ENCODE peak calls at places on chromosomes 2 and 18, in six cellular contexts. One of them, this sample, is unnamed.

GRCh38 chr2:84849271-84849952 is 31.5 kb downstream of the TRABD2A start:
- DNase-seq in GM23338: no peak
- DNase-seq in sigmoid colon: no peak
- DNase-seq in SK-N-SH: no peak
- DNase-seq in esophagus muscularis mucosa: no peak
- DNase-seq in suprapubic skin: no peak
- DNase-seq in this sample: no peak

GRCh38 chr2:174699993-174700766 is 64.1 kb downstream of the CHRNA1 start:
- DNase-seq in GM23338: peak; percentile 72
- DNase-seq in sigmoid colon: no peak
- DNase-seq in SK-N-SH: peak; percentile 69
- DNase-seq in esophagus muscularis mucosa: no peak
- DNase-seq in suprapubic skin: no peak
- DNase-seq in this sample: no peak

GRCh38 chr2:11222845-11223244 is 67.6 kb downstream of the SLC66A3 start:
- DNase-seq in GM23338: no peak
- DNase-seq in sigmoid colon: no peak
- DNase-seq in SK-N-SH: no peak
- DNase-seq in esophagus muscularis mucosa: no peak
- DNase-seq in suprapubic skin: no peak
- DNase-seq in this sample: no peak

GRCh38 chr2:142874293-142874814 is 3.1 kb upstream of the KYNU start:
- DNase-seq in GM23338: no peak
- DNase-seq in sigmoid colon: no peak
- DNase-seq in SK-N-SH: no peak
- DNase-seq in esophagus muscularis mucosa: no peak
- DNase-seq in suprapubic skin: peak; percentile 75
- DNase-seq in this sample: no peak

GRCh38 chr18:5512191-5512590 is 31.6 kb downstream of the EPB41L3 start:
- DNase-seq in GM23338: peak; percentile 29
- DNase-seq in sigmoid colon: no peak
- DNase-seq in SK-N-SH: no peak
- DNase-seq in esophagus muscularis mucosa: no peak
- DNase-seq in suprapubic skin: no peak
- DNase-seq in this sample: no peak

GRCh38 chr2:157875720-157876065 is 437 bp downstream of the ACVR1 start:
- DNase-seq in GM23338: peak; percentile 63
- DNase-seq in sigmoid colon: peak; percentile 75
- DNase-seq in SK-N-SH: no peak
- DNase-seq in esophagus muscularis mucosa: no peak
- DNase-seq in suprapubic skin: peak; percentile 66
- DNase-seq in this sample: peak; percentile 92

GRCh38 chr2:202044777-202045176 is 11.1 kb downstream of the FZD7 start:
- DNase-seq in GM23338: no peak
- DNase-seq in sigmoid colon: no peak
- DNase-seq in SK-N-SH: no peak
- DNase-seq in esophagus muscularis mucosa: no peak
- DNase-seq in suprapubic skin: no peak
- DNase-seq in this sample: no peak

GRCh38 chr2:8424997-8425900 is 256.6 kb upstream of the ID2 start:
- DNase-seq in GM23338: no peak
- DNase-seq in sigmoid colon: peak; percentile 44
- DNase-seq in SK-N-SH: no peak
- DNase-seq in esophagus muscularis mucosa: no peak
- DNase-seq in suprapubic skin: no peak
- DNase-seq in this sample: no peak

GRCh38 chr2:10058251-10059015 is 15.1 kb downstream of the KLF11 start:
- DNase-seq in GM23338: peak; percentile 28
- DNase-seq in sigmoid colon: no peak
- DNase-seq in SK-N-SH: no peak
- DNase-seq in esophagus muscularis mucosa: no peak
- DNase-seq in suprapubic skin: no peak
- DNase-seq in this sample: peak; percentile 65

GRCh38 chr2:220904015-220904414 is 668.1 kb downstream of the EPHA4 start:
- DNase-seq in GM23338: peak; percentile 19
- DNase-seq in sigmoid colon: no peak
- DNase-seq in SK-N-SH: no peak
- DNase-seq in esophagus muscularis mucosa: no peak
- DNase-seq in suprapubic skin: no peak
- DNase-seq in this sample: no peak

GRCh38 chr18:8218263-8218662 is 391.0 kb upstream of the RAB12 start:
- DNase-seq in GM23338: peak; percentile 37
- DNase-seq in sigmoid colon: no peak
- DNase-seq in SK-N-SH: no peak
- DNase-seq in esophagus muscularis mucosa: no peak
- DNase-seq in suprapubic skin: no peak
- DNase-seq in this sample: no peak

GRCh38 chr2:13545320-13545719 is 828.6 kb downstream of the TRIB2 start:
- DNase-seq in GM23338: no peak
- DNase-seq in sigmoid colon: no peak
- DNase-seq in SK-N-SH: no peak
- DNase-seq in esophagus muscularis mucosa: no peak
- DNase-seq in suprapubic skin: no peak
- DNase-seq in this sample: no peak

GRCh38 chr18:22604986-22605421 is 187.3 kb upstream of the CTAGE1 start:
- DNase-seq in GM23338: no peak
- DNase-seq in sigmoid colon: no peak
- DNase-seq in SK-N-SH: no peak
- DNase-seq in esophagus muscularis mucosa: no peak
- DNase-seq in suprapubic skin: no peak
- DNase-seq in this sample: no peak

GRCh38 chr2:96493072-96493471 is 12.1 kb downstream of the NEURL3 start:
- DNase-seq in GM23338: peak; percentile 51
- DNase-seq in sigmoid colon: no peak
- DNase-seq in SK-N-SH: no peak
- DNase-seq in esophagus muscularis mucosa: no peak
- DNase-seq in suprapubic skin: no peak
- DNase-seq in this sample: no peak

GRCh38 chr2:63057249-63058148 is 6.9 kb downstream of the OTX1 start:
- DNase-seq in GM23338: peak; percentile 37
- DNase-seq in sigmoid colon: no peak
- DNase-seq in SK-N-SH: peak; percentile 27
- DNase-seq in esophagus muscularis mucosa: peak; percentile 42
- DNase-seq in suprapubic skin: no peak
- DNase-seq in this sample: no peak

GRCh38 chr2:118421648-118422047 is 333.4 kb downstream of the INSIG2 start:
- DNase-seq in GM23338: no peak
- DNase-seq in sigmoid colon: no peak
- DNase-seq in SK-N-SH: no peak
- DNase-seq in esophagus muscularis mucosa: no peak
- DNase-seq in suprapubic skin: no peak
- DNase-seq in this sample: no peak

GRCh38 chr18:28794459-28795245 is 617.7 kb upstream of the CDH2 start:
- DNase-seq in GM23338: no peak
- DNase-seq in sigmoid colon: no peak
- DNase-seq in SK-N-SH: no peak
- DNase-seq in esophagus muscularis mucosa: no peak
- DNase-seq in suprapubic skin: no peak
- DNase-seq in this sample: no peak

GRCh38 chr2:179751184-179751809 is 110.1 kb downstream of the ZNF385B start:
- DNase-seq in GM23338: peak; percentile 42
- DNase-seq in sigmoid colon: no peak
- DNase-seq in SK-N-SH: peak; percentile 41
- DNase-seq in esophagus muscularis mucosa: no peak
- DNase-seq in suprapubic skin: no peak
- DNase-seq in this sample: no peak

GRCh38 chr2:178512491-178512890 is 32.2 kb downstream of the PLEKHA3 start:
- DNase-seq in GM23338: no peak
- DNase-seq in sigmoid colon: no peak
- DNase-seq in SK-N-SH: no peak
- DNase-seq in esophagus muscularis mucosa: no peak
- DNase-seq in suprapubic skin: no peak
- DNase-seq in this sample: no peak

GRCh38 chr18:24089059-24089458 is 49.8 kb upstream of the CABYR start:
- DNase-seq in GM23338: no peak
- DNase-seq in sigmoid colon: no peak
- DNase-seq in SK-N-SH: peak; percentile 39
- DNase-seq in esophagus muscularis mucosa: peak; percentile 68
- DNase-seq in suprapubic skin: no peak
- DNase-seq in this sample: no peak

GRCh38 chr18:34977787-34978532 is 63.3 kb upstream of the MAPRE2 start:
- DNase-seq in GM23338: peak; percentile 84
- DNase-seq in sigmoid colon: peak; percentile 70
- DNase-seq in SK-N-SH: peak; percentile 39
- DNase-seq in esophagus muscularis mucosa: no peak
- DNase-seq in suprapubic skin: peak; percentile 76
- DNase-seq in this sample: peak; percentile 91

GRCh38 chr2:207869784-207870778 is 100.4 kb upstream of the FZD5 start:
- DNase-seq in GM23338: no peak
- DNase-seq in sigmoid colon: no peak
- DNase-seq in SK-N-SH: no peak
- DNase-seq in esophagus muscularis mucosa: no peak
- DNase-seq in suprapubic skin: no peak
- DNase-seq in this sample: no peak

DNA sequence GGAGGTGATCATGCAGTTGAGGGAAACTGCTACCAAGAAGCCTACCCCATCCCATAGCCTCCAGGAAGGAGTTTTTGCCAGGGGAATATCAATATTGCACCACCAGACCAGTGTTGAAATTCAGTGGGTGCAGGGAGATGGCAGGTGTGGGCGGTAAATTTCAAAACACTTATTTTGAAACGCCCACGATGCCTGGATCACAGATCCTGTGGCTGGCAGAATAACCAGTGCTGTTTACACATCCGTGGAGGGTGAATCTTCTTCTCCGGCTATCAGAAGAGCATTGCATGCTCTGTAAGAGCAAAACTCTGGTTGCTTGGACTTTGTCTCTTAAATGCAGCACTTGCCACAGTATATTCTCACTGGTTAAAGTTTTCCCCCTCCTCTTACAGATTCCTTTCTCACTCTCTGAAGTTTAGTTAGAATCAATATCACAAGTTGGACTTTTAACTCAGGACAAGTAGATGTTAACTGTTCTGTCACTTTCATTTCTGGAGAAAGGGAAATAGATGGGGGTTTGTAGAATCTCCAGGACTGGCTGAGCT is 70.5 kb upstream of the ZCCHC2 start:
- DNase-seq in GM23338: no peak
- DNase-seq in sigmoid colon: no peak
- DNase-seq in SK-N-SH: no peak
- DNase-seq in esophagus muscularis mucosa: peak; percentile 64
- DNase-seq in suprapubic skin: no peak
- DNase-seq in this sample: no peak
- H3K27ac ChIP-seq in GM23338: no peak overlapping the region
- H3K27ac ChIP-seq in sigmoid colon: no peak overlapping the region
- H3K27ac ChIP-seq in SK-N-SH: no peak overlapping the region
- H3K27ac ChIP-seq in esophagus muscularis mucosa: no peak overlapping the region
- H3K27ac ChIP-seq in suprapubic skin: no peak overlapping the region
- H3K27ac ChIP-seq in this sample: no peak overlapping the region

GRCh38 chr2:159904127-159904564 is 106.1 kb upstream of the CD302 start:
- DNase-seq in GM23338: peak; percentile 79
- DNase-seq in sigmoid colon: no peak
- DNase-seq in SK-N-SH: no peak
- DNase-seq in esophagus muscularis mucosa: no peak
- DNase-seq in suprapubic skin: peak; percentile 64
- DNase-seq in this sample: peak; percentile 93
- TF ChIP-seq POLR2AphosphoS5 in GM23338: no peak
- TF ChIP-seq POLR2AphosphoS5 in sigmoid colon: no peak
- TF ChIP-seq POLR2AphosphoS5 in SK-N-SH: no peak
- TF ChIP-seq POLR2AphosphoS5 in esophagus muscularis mucosa: no peak
- TF ChIP-seq POLR2AphosphoS5 in suprapubic skin: no peak
- TF ChIP-seq POLR2AphosphoS5 in this sample: no peak

DNA sequence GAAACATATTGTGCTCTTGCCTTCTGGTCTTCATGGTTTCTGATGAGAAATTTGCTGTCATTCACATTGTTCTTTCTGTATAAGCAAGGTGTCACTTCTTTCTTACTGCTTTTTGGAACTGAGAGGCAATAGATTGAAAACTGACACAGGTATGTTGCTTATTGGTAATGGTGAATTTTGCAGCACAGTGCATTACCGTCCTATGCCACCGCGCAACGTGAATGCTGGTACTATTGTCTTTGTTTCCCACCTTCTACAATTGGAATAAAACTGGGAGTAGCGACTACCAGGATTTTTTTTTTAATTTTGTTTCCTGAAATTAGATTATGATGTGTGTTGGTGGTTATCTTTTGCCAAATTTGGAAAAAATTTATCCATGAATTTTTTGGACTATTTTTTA is 11.4 kb downstream of the XIRP2 start:
- DNase-seq in GM23338: no peak
- DNase-seq in sigmoid colon: no peak
- DNase-seq in SK-N-SH: no peak
- DNase-seq in esophagus muscularis mucosa: no peak
- DNase-seq in suprapubic skin: no peak
- DNase-seq in this sample: no peak
- TF ChIP-seq CTCF in GM23338: no peak
- TF ChIP-seq CTCF in sigmoid colon: no peak
- TF ChIP-seq CTCF in SK-N-SH: no peak
- TF ChIP-seq CTCF in esophagus muscularis mucosa: no peak
- TF ChIP-seq CTCF in suprapubic skin: no peak
- TF ChIP-seq CTCF in this sample: no peak

GRCh38 chr18:26656944-26657536 is 108.7 kb upstream of the KCTD1 start:
- DNase-seq in GM23338: peak; percentile 79
- DNase-seq in sigmoid colon: peak; percentile 84
- DNase-seq in SK-N-SH: peak; percentile 80
- DNase-seq in esophagus muscularis mucosa: no peak
- DNase-seq in suprapubic skin: peak; percentile 80
- DNase-seq in this sample: peak; percentile 91
- H3K27ac ChIP-seq in GM23338: peak overlapping the region; percentile 3
- H3K27ac ChIP-seq in sigmoid colon: peak overlapping the region; percentile 87
- H3K27ac ChIP-seq in SK-N-SH: peak overlapping the region; percentile 97
- H3K27ac ChIP-seq in esophagus muscularis mucosa: peak overlapping the region; percentile 84
- H3K27ac ChIP-seq in suprapubic skin: peak overlapping the region; percentile 82
- H3K27ac ChIP-seq in this sample: peak overlapping the region; percentile 79

GRCh38 chr2:229437467-229437866 is 166.4 kb upstream of the PID1 start:
- DNase-seq in GM23338: no peak
- DNase-seq in sigmoid colon: no peak
- DNase-seq in SK-N-SH: no peak
- DNase-seq in esophagus muscularis mucosa: no peak
- DNase-seq in suprapubic skin: no peak
- DNase-seq in this sample: no peak
- TF ChIP-seq POLR2AphosphoS5 in GM23338: no peak
- TF ChIP-seq POLR2AphosphoS5 in sigmoid colon: no peak
- TF ChIP-seq POLR2AphosphoS5 in SK-N-SH: no peak
- TF ChIP-seq POLR2AphosphoS5 in esophagus muscularis mucosa: no peak
- TF ChIP-seq POLR2AphosphoS5 in suprapubic skin: no peak
- TF ChIP-seq POLR2AphosphoS5 in this sample: no peak

GRCh38 chr2:167964650-167965404 is 282.6 kb downstream of the STK39 start:
- DNase-seq in GM23338: peak; percentile 71
- DNase-seq in sigmoid colon: no peak
- DNase-seq in SK-N-SH: peak; percentile 22
- DNase-seq in esophagus muscularis mucosa: no peak
- DNase-seq in suprapubic skin: no peak
- DNase-seq in this sample: no peak
- TF ChIP-seq CTCF in GM23338: peak; percentile 48
- TF ChIP-seq CTCF in sigmoid colon: no peak
- TF ChIP-seq CTCF in SK-N-SH: peak; percentile 59
- TF ChIP-seq CTCF in esophagus muscularis mucosa: peak; percentile 15
- TF ChIP-seq CTCF in suprapubic skin: no peak
- TF ChIP-seq CTCF in this sample: no peak

This sample was measured in spleen.